ENCODE peak calls at places on chromosomes 1 and 21, in four cellular contexts. P, S, J and I are unnamed samples.

GRCh38 chr1:34378968-34379729 is 202.4 kb downstream of the C1orf94 start:
- DNase-seq in S (no peak), P (no peak), J (no peak), I (no peak)

GRCh38 chr21:33099131-33099530 is 29.2 kb downstream of the OLIG1 start:
- DNase-seq in J (no peak), P (no peak), S (no peak), I (no peak)

GRCh38 chr1:162070094-162070748 is 730 bp downstream of the NOS1AP start:
- DNase-seq in S (peak; percentile 15), J (peak; percentile 50), P (no peak), I (peak; percentile 10)

GRCh38 chr1:221865808-221866207 is 123.9 kb upstream of the DUSP10 start:
- DNase-seq in J (no peak), S (no peak), P (no peak), I (no peak)

GRCh38 chr1:216721878-216722277 is 1.4 kb downstream of the ESRRG start:
- DNase-seq in S (no peak), J (no peak), P (no peak), I (no peak)

GRCh38 chr1:33472349-33472980 is at the start of gene ZSCAN20:
- DNase-seq in S (peak; percentile 99), P (peak; percentile 90), J (peak; percentile 98), I (peak; percentile 81)

GRCh38 chr1:234730110-234730509 is 120.1 kb upstream of the IRF2BP2 start:
- DNase-seq in P (peak; percentile 22), S (no peak), J (no peak), I (no peak)

GRCh38 chr1:72037745-72038343 is 244.5 kb downstream of the NEGR1 start:
- DNase-seq in J (no peak), P (peak; percentile 45), S (no peak), I (no peak)

GRCh38 chr1:225449261-225449660 is 21.4 kb upstream of the LBR start:
- DNase-seq in J (no peak), P (no peak), S (no peak), I (no peak)

GRCh38 chr1:240414237-240414636 is 197.7 kb downstream of the GREM2 start:
- DNase-seq in J (no peak), P (no peak), S (no peak), I (no peak)

GRCh38 chr1:245085508-245086095 is 69.2 kb upstream of the KIF26B start:
- DNase-seq in J (no peak), P (no peak), S (no peak), I (no peak)

GRCh38 chr1:219416598-219417238 is 196.2 kb downstream of the ZC3H11B start:
- DNase-seq in P (peak; percentile 53), S (peak; percentile 40), J (no peak), I (peak; percentile 2)

GRCh38 chr1:21931171-21932093 is 5.7 kb downstream of the HSPG2 start:
- DNase-seq in S (peak; percentile 67), J (peak; percentile 88), P (no peak), I (no peak)

GRCh38 chr1:235199441-235199840 is 38.4 kb upstream of the RBM34 start:
- DNase-seq in P (peak; percentile 46), J (no peak), S (no peak), I (no peak)

GRCh38 chr21:34200288-34200905 is 127.0 kb downstream of the MRPS6 start:
- DNase-seq in P (no peak), J (no peak), S (no peak), I (no peak)

GRCh38 chr1:10569531-10569930 is 94.8 kb downstream of the PEX14 start:
- DNase-seq in J (no peak), P (no peak), S (no peak), I (no peak)

GRCh38 chr21:33208534-33208933 is 21.2 kb upstream of the IFNAR2 start:
- DNase-seq in P (peak; percentile 64), J (no peak), S (no peak), I (no peak)

GRCh38 chr1:153633747-153634665 is at the start of gene CHTOP:
- DNase-seq in P (peak; percentile 99), J (peak; percentile 98), S (peak; percentile 99), I (peak; percentile 96)

GRCh38 chr1:210347112-210347511 is 18.4 kb downstream of the HHAT start:
- DNase-seq in S (no peak), J (no peak), P (no peak), I (no peak)

GRCh38 chr1:229781453-229781852 is 155.4 kb downstream of the URB2 start:
- DNase-seq in P (peak; percentile 17), J (peak; percentile 66), S (no peak), I (no peak)

DNA sequence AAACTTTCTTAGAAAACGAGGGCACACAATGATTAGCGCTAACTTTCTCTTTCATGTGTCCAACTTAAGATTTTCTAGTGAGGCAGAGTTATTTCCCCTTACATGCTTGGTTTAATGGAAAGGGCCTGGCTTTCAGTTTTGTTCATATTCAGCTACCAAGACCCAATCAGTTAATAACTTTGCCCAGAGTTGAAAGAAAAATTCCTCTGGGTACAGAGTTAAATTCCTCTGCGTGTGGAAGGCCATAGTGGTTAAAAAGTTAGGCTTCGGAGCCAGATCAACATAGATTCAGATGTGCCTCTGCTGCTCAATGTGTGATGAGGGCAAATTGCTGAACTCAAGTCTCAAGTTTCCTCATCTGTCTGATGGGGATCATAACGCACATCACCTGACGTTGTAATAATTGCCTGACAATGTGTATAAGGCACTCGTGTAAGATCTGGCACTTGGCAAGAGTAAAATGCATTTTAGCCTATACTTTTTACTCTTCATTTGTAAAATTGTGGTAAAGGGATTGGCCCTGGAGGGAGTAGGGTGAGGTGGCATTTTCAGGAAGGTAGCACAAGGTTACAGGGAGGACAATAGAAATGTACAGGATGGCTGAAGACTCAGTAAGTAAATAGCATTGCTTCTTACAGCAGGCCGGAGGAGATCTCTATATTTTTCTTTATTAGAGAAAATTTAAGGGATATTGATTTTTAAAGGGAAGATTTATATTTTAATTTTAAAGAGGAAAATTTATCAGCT is 103.4 kb downstream of the ROR1 start:
- DNase-seq in J (no peak), P (no peak), S (no peak), I (no peak)
- H3K27ac ChIP-seq in J (no peak overlapping the region), P (no peak overlapping the region), S (no peak overlapping the region), I (no peak overlapping the region)

DNA sequence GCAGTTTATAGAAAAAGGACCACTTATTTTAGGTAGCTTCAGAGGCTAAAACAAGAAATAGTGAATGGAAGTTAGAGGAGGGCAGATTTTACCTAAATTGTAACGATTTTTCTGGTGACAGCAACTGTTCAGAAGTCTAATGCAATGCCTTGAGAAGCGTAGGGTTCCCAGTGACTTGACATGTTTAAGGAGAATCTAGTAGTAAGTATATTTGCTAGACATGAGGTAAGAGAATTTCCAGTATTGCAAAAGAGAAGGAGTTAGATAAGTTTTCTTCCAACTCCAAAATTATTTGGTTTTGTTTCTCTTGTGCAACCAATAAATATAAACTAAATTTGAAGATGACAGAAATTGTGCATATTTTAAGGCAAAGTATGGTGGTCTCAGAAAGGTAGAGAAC is 140.0 kb downstream of the SMYD3 start:
- DNase-seq in P (no peak), J (no peak), S (no peak), I (no peak)
- H3K4me1 ChIP-seq in P (no peaks in the 10 kb centered on the region), J (no peaks in the 10 kb centered on the region), S (no peaks in the 10 kb centered on the region), I (no peaks in the 10 kb centered on the region)

GRCh38 chr1:64074767-64075166 is 128.7 kb upstream of the UBE2U start:
- DNase-seq in S (no peak), P (no peak), J (no peak), I (no peak)
- H3K27ac ChIP-seq in S (no peak overlapping the region), P (no peak overlapping the region), J (no peak overlapping the region), I (no peak overlapping the region)

GRCh38 chr1:27592191-27592590 is 11.8 kb downstream of the AHDC1 start:
- DNase-seq in J (no peak), P (no peak), S (peak; percentile 18), I (no peak)
- H3K4me1 ChIP-seq in J (peaks cover 62% of the 10 kb centered on the region), P (peaks cover 11% of the 10 kb centered on the region), S (peaks cover 67% of the 10 kb centered on the region), I (peaks cover 14% of the 10 kb centered on the region)

GRCh38 chr1:51509773-51510172 is 9.3 kb downstream of the EPS15 start:
- DNase-seq in S (no peak), P (no peak), J (no peak), I (no peak)
- H3K27ac ChIP-seq in S (no peak overlapping the region), P (peak overlapping the region; percentile 12), J (no peak overlapping the region), I (no peak overlapping the region)

DNA sequence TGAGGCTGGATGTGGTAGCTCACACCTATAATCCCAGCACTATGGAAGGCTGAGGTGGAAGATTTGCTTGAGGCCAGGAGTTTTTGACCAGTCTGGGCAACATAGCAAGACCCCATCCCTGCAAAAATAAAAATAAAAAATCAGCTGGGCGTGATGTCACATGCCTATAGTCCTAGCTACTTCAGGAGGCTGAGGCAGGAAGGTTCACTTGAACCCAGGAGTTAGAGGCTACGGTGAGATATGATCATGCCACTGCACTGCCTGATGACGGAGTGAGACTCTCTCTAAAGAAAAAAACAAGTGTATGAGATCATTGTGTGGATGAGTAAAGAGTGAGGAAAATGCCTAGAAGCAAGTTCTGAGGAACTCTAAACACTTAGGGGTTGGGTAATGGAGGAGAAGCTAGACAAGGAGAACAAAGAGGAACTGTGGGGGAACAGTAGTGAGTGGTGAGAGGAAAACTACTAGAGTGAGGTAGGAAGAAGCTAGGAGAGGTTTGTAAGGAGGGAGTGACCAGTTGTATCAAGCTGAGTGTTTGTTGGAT is 17.0 kb downstream of the CLIC4 start:
- DNase-seq in J (no peak), S (no peak), P (no peak), I (no peak)
- H3K4me1 ChIP-seq in J (peaks cover 66% of the 10 kb centered on the region), S (peaks cover 7% of the 10 kb centered on the region), P (peaks cover 7% of the 10 kb centered on the region), I (no peaks in the 10 kb centered on the region)

GRCh38 chr1:197981546-197981945 is 64.4 kb downstream of the LHX9 start:
- DNase-seq in J (no peak), S (no peak), P (no peak), I (no peak)
- H3K27ac ChIP-seq in J (no peak overlapping the region), S (no peak overlapping the region), P (no peak overlapping the region), I (no peak overlapping the region)

GRCh38 chr1:155011437-155011907 is 8.9 kb downstream of the ZBTB7B start:
- DNase-seq in P (no peak), J (no peak), S (no peak), I (no peak)
- H3K4me1 ChIP-seq in P (peaks cover 80% of the 10 kb centered on the region), J (peaks cover 89% of the 10 kb centered on the region), S (peaks cover 10% of the 10 kb centered on the region), I (peaks cover 59% of the 10 kb centered on the region)

DNA sequence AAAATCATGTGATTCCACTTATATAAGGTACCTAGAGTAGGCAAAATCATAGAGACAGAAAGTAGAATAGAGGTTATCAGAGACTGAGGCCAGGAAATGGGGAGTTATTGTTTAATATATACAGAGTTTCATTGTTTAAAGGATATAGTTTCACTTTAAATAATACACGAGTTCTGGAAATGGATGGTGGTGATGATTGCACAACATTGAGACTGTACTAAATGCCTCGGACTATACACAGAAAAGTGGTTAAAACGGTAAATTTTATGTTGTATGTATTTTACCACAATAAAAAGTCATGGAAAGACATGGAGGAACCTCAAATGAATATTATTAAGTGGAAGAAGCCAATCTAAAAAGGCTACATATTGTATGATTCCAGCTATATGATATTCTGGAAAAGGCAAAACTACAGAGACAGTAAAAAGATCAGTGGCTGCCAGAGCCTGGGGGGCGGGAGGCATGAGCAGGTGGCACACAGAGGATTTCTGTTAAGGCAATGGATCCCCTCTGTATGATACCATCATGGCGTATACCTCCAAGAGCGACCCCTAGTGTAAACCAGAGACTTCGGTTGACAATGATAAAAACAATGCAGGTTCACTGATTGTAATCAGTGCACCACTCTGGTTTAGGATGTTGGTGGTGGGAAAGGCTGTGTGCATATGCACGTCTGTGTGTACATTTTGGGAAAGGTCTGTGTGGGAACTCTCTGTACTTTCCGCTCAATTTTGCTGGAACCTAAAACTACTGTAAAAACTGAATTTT is 7.5 kb downstream of the C1orf198 start:
- DNase-seq in J (no peak), S (no peak), P (no peak), I (no peak)
- H3K27ac ChIP-seq in J (no peak overlapping the region), S (no peak overlapping the region), P (no peak overlapping the region), I (no peak overlapping the region)